ENCODE peak calls at places on chromosomes 5 and 9, in five cellular contexts. Q is trophoblast cell, L is H9, I is H1, J is IMR-90. B is an unnamed sample.
A peak's percentile ranks its signal among the peaks of the same experiment; 100 is the strongest.

GRCh38 chr5:32275421-32275765 is 37.3 kb downstream of the MTMR12 start:
- DNase-seq in J (no peak), L (no peak), Q (no peak), I (no peak), B (no peak)

GRCh38 chr5:92659246-92659645 is 921.8 kb downstream of the NR2F1-AS1 start:
- DNase-seq in Q (no peak), I (no peak), J (no peak), L (no peak), B (no peak)

GRCh38 chr5:40037703-40038102 is 612.9 kb upstream of the DAB2 start:
- DNase-seq in I (no peak), L (no peak), Q (no peak), J (no peak), B (no peak)

GRCh38 chr5:170303564-170303963 is 6.0 kb upstream of the LCP2 start:
- DNase-seq in Q (no peak), I (no peak), J (no peak), L (no peak), B (no peak)

GRCh38 chr9:38107811-38108304 is 38.8 kb upstream of the SHB start:
- DNase-seq in L (no peak), J (no peak), Q (no peak), I (no peak), B (peak; percentile 48)

GRCh38 chr9:20426019-20426418 is 196.3 kb downstream of the MLLT3 start:
- DNase-seq in L (no peak), J (no peak), I (no peak), Q (no peak), B (no peak)

GRCh38 chr9:93601666-93602065 is 25.3 kb downstream of the PHF2 start:
- DNase-seq in J (no peak), I (no peak), L (no peak), Q (no peak), B (no peak)

GRCh38 chr5:159405611-159406031 is 75.3 kb upstream of the IL12B start:
- DNase-seq in L (no peak), J (no peak), I (no peak), Q (no peak), B (no peak)

GRCh38 chr9:101628173-101628572 is 33.4 kb upstream of the PPP3R2 start:
- DNase-seq in J (peak; percentile 11), L (no peak), I (no peak), Q (no peak), B (peak; percentile 5)

GRCh38 chr9:115649991-115650472 is 503.6 kb upstream of the PAPPA start:
- DNase-seq in L (no peak), J (peak; percentile 99), I (no peak), Q (peak; percentile 53), B (no peak)

GRCh38 chr5:122184676-122185255 is 55.4 kb downstream of the ZNF474 start:
- DNase-seq in J (no peak), Q (no peak), I (no peak), L (no peak), B (no peak)

GRCh38 chr5:175743676-175744210 is 85.9 kb downstream of the HRH2 start:
- DNase-seq in J (peak; percentile 7), I (no peak), L (peak; percentile 56), Q (no peak), B (peak; percentile 36)

GRCh38 chr9:126534431-126535186 is 79.1 kb upstream of the LMX1B start:
- DNase-seq in L (no peak), I (no peak), J (no peak), Q (no peak), B (no peak)

GRCh38 chr5:163104496-163104895 is 332.9 kb upstream of the CCNG1 start:
- DNase-seq in Q (no peak), J (no peak), L (peak; percentile 57), I (peak; percentile 67), B (no peak)

GRCh38 chr5:130386155-130386554 is 481.9 kb downstream of the CHSY3 start:
- DNase-seq in L (no peak), Q (no peak), J (no peak), I (no peak), B (no peak)

GRCh38 chr5:163565492-163565891 is 60.1 kb downstream of the MAT2B start:
- DNase-seq in I (no peak), L (peak; percentile 49), Q (peak; percentile 3), J (no peak), B (no peak)

GRCh38 chr9:26809795-26810194 is 82.8 kb downstream of the CAAP1 start:
- DNase-seq in I (no peak), L (no peak), J (peak; percentile 58), Q (no peak), B (no peak)

GRCh38 chr5:176542135-176542595 is 5.0 kb upstream of the RNF44 start:
- DNase-seq in L (peak; percentile 69), I (no peak), J (no peak), Q (no peak), B (no peak)

GRCh38 chr5:133229931-133230664 is 178.3 kb downstream of the HSPA4 start:
- DNase-seq in Q (no peak), L (no peak), I (no peak), J (peak; percentile 18), B (no peak)

GRCh38 chr5:108788142-108788541 is 40.4 kb downstream of the FER start:
- DNase-seq in Q (no peak), L (no peak), J (no peak), I (no peak), B (no peak)

GRCh38 chr5:72355706-72356299 is 35.6 kb downstream of the PTCD2 start:
- DNase-seq in J (peak; percentile 22), Q (peak; percentile 51), L (peak; percentile 45), I (no peak), B (peak; percentile 15)

GRCh38 chr5:1226231-1226630 is 1.1 kb downstream of the SLC6A18 start:
- DNase-seq in Q (no peak), I (no peak), L (no peak), J (no peak), B (no peak)

GRCh38 chr5:124744170-124744911 is 2.1 kb downstream of the ZNF608 start:
- DNase-seq in I (peak; percentile 57), J (peak; percentile 27), Q (no peak), L (no peak), B (no peak)
- H4K91ac ChIP-seq in I (peak overlapping the region; percentile 30), J (peak overlapping the region; percentile 80), Q (peak overlapping the region; percentile 45), L (no peak overlapping the region), B (no peak overlapping the region)

DNA sequence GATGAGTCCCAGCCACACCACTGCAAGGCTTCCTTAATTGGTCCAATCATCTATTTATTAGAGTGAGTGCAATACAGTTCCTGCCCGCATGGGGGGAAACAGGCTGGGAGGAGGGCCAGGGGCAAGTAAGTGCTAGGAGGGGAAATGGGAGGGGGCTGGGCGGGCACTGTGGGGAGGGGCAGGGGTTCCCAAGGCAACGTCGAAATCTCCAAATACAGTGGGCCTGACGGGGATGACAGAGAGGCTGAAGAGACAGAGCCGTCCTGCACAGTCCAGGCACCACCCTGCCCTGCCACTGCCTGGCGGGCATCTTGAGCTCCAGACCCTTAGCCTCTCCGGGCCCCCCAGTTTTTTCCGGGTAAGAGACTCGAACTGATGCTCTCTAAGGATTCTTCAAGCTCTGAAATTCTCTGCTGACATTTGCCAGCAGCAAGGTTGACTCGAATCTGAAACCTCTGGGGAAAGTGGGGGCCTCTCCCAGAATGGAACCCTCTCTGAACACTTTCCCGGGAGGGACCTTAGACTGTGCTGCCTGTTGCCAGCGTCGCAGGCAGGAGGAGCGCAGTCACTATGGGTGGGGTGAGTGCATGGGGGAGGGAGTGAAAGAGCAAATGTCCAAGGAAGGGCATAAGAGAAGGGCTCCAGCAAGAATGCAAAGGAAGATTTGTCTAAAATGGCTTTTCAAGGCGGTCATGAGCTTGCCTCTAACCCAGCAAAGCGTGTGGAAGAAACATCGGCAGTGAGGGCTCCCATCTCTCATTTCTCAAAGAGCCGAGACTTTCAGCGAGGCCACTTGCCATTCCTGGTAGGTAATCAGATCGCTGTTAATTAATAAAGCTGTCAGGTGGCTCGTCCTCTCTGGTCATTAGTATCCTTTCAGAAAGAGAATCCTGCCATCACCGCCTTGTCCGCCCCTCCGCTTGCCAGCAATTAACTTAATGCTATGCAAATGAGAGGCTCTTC is 98.9 kb downstream of the GTF3C4 start:
- DNase-seq in L (peak; percentile 82), J (peak; percentile 25), I (peak; percentile 72), Q (peak; percentile 37), B (peak; percentile 41)
- H4K91ac ChIP-seq in L (no peak overlapping the region), J (peak overlapping the region; percentile 94), I (no peak overlapping the region), Q (peak overlapping the region; percentile 26), B (no peak overlapping the region)

DNA sequence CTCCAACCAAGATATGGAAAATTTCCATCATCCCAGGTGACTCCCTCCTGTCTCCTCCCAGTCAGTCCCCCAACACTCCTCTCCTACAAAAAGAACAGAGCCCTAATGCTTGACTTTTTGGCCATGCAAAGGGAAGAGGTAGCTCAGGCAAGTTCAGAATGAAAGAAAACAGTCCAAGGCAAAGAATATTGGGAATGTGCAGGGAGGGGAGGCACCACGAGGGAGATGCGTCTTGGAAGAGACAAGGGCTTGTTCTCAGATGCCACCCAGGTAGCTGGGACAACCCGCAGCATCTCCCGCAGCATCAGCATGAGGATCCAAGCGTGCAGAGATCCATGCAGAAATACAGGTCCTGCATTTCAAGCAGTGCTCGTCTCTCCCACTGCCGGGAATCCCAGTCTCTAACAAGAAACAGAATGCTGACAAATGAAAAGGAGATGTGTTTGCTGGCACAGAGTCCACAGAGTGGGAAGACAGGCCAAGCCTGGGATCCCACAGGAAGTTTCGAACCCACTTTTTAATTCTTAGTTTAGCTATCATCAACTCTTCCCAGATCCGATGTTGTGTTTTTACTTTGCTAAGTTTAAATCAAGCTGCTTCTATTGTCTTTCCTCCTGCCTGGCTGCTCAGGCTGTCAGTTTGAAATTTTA is 86.9 kb upstream of the OSMR start:
- DNase-seq in I (no peak), J (no peak), L (no peak), Q (no peak), B (no peak)
- H4K91ac ChIP-seq in I (no peak overlapping the region), J (no peak overlapping the region), L (no peak overlapping the region), Q (no peak overlapping the region), B (no peak overlapping the region)

GRCh38 chr5:177547736-177548135 is 6.6 kb downstream of the FAM193B start:
- DNase-seq in Q (no peak), L (no peak), J (no peak), I (no peak), B (no peak)
- H4K91ac ChIP-seq in Q (no peak overlapping the region), L (no peak overlapping the region), J (peak overlapping the region; percentile 18), I (no peak overlapping the region), B (no peak overlapping the region)

GRCh38 chr9:137919649-137920101 is 42.1 kb downstream of the CACNA1B start:
- DNase-seq in J (no peak), I (no peak), L (no peak), Q (no peak), B (no peak)

GRCh38 chr9:137920753-137921152 is 43.2 kb downstream of the CACNA1B start:
- DNase-seq in J (no peak), Q (no peak), L (no peak), I (no peak), B (no peak)

GRCh38 chr9:137918331-137919094 is 40.9 kb downstream of the CACNA1B start:
- DNase-seq in J (no peak), I (no peak), L (no peak), Q (no peak), B (no peak)

GRCh38 chr9:137917795-137918194 is 40.2 kb downstream of the CACNA1B start:
- DNase-seq in L (no peak), Q (no peak), I (no peak), J (no peak), B (no peak)

DNA sequence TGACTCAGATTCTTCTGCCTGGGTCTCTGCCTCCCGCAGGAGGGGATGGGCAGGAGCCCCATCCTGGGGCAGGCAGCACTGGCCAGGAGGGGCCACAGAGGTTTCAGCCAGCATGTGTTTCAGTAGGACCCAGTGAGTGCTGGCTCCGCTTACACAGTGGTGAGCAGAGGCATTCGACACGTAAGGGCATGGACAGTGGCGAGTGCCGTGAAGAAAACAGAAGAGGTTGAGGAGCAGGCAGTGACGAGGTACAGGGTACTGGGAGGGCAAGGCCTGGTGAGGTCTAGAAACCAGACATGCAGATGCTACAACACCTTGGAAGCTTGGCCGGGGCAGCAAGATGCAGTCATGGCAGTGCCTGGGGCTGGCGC is 41.5 kb downstream of the CACNA1B start:
- DNase-seq in Q (no peak), I (no peak), L (no peak), J (no peak), B (no peak)
- H4K91ac ChIP-seq in Q (no peak overlapping the region), I (no peak overlapping the region), L (no peak overlapping the region), J (no peak overlapping the region), B (no peak overlapping the region)